ENCODE peak calls at places on chromosomes 13 and 19, in five cellular contexts. M is pancreas, Y is breast epithelium, H is heart right ventricle, X is A549. F is an unnamed sample. For H3K4me1, the result is how much of the 10 kb centered on the place peaks cover.

GRCh38 chr13:112696869-112697465 is 7.1 kb downstream of the ATP11A start:
- DNase-seq in Y (no peak), H (no peak), M (no peak), X (no peak), F (no peak)

GRCh38 chr19:46587861-46588260 is 13.3 kb upstream of the CALM3 start:
- DNase-seq in Y (no peak), X (no peak), H (no peak), M (no peak), F (no peak)

GRCh38 chr13:94710881-94711560 is 1.3 kb downstream of the SOX21 start:
- DNase-seq in H (no peak), X (peak), Y (no peak), M (peak), F (no peak)

GRCh38 chr19:42092350-42092749 is 16.4 kb downstream of the ZNF574 start:
- DNase-seq in M (no peak), X (peak), Y (no peak), H (no peak), F (no peak)

GRCh38 chr13:43964698-43965097 is 85.0 kb downstream of the LACC1 start:
- DNase-seq in Y (no peak), X (no peak), M (no peak), H (no peak), F (no peak)

GRCh38 chr13:95800455-95800854 is 123.5 kb downstream of the DNAJC3 start:
- DNase-seq in H (no peak), X (no peak), M (no peak), Y (no peak), F (no peak)

GRCh38 chr19:46147791-46148288 is at the start of gene IGFL2:
- DNase-seq in Y (no peak), H (no peak), X (no peak), M (no peak), F (no peak)

GRCh38 chr19:3073159-3073563 is 10.9 kb upstream of the TLE5 start:
- DNase-seq in Y (no peak), X (no peak), H (no peak), M (no peak), F (no peak)

GRCh38 chr13:43389573-43389972 is 366.2 kb downstream of the DNAJC15 start:
- DNase-seq in H (no peak), M (no peak), Y (no peak), X (no peak), F (no peak)

GRCh38 chr13:93147946-93148345 is 78.7 kb upstream of the GPC6 start:
- DNase-seq in X (no peak), M (no peak), H (no peak), Y (no peak), F (no peak)

GRCh38 chr13:64551755-64552154 is 2678.4 kb downstream of the PCDH9 start:
- DNase-seq in M (no peak), X (no peak), Y (no peak), H (no peak), F (no peak)

GRCh38 chr13:41295973-41296372 is 15.1 kb upstream of the NAA16 start:
- DNase-seq in M (no peak), Y (no peak), X (no peak), H (no peak), F (no peak)

GRCh38 chr19:1769645-1769985 is 16.3 kb downstream of the ONECUT3 start:
- DNase-seq in M (peak), Y (no peak), X (no peak), H (no peak), F (no peak)
- H3K4me3 ChIP-seq in M (no peak), Y (no peak), X (no peak), H (no peak), F (no peak)

DNA sequence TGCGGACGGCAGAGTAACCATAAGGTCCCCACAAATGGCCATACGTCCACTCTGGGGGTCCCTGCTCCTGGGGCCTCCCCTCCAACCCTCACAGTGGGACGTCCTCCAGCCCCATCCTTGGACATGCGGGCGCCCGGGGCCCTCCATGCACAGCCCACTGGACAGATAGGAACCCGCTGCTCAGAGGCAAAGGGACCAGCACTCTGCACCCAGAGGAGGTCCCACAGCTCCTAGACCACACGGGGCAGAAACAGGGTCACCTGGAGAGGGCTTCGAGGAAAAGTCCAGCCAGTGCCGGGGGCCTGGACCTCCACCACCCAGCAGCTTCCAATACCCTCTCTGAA is 11.1 kb downstream of the REXO1 start:
- DNase-seq in X (no peak), Y (no peak), H (no peak), M (no peak), F (no peak)
- H3K4me1 ChIP-seq in X (under half), Y (under half), H (under half), M (under half), F (under half)

DNA sequence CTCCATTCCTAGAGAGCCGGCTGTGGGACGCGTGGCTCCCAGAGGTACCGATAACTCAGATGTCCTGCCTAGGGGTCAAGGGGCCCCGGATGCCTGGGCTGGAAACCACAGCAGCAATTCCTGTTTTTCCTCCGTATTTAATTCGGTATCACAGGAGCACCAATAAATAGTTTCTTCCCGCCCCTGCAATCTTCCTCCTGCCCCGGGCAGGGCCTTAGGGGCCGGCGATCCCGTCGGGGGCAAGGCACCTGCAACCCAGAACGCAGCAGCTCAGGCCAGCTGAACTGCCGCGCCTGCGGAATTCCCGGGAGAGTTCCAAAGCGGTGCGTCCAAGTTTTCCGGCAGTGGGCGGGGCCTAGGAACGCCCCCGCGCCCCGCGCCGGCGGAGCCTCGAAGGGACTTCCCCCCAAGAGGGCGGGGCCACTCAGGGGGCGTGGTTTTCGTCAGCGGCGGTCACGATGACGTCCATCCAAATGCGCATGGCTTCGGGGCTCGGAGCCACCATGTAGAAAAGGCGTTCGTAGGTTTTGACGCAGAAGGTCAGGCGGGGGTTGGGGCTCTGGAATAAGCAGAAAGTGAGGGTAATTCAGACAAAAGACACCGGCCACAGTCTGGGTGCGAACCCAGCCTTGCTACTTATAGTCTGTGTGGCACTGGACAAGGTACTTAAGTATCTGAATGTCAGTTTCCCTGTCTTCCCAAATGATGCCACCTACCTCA is 9.7 kb upstream of the LYPD3 start:
- DNase-seq in M (peak), H (peak), X (peak), Y (peak), F (peak)
- H3K4me3 ChIP-seq in M (peak), H (peak), X (peak), Y (peak), F (peak)

GRCh38 chr19:7914598-7915045 is at the start of gene TGFBR3L:
- DNase-seq in X (no peak), H (no peak), Y (no peak), M (peak), F (no peak)
- H3K4me1 ChIP-seq in X (under half), H (under half), Y (under half), M (under half), F (under half)

DNA sequence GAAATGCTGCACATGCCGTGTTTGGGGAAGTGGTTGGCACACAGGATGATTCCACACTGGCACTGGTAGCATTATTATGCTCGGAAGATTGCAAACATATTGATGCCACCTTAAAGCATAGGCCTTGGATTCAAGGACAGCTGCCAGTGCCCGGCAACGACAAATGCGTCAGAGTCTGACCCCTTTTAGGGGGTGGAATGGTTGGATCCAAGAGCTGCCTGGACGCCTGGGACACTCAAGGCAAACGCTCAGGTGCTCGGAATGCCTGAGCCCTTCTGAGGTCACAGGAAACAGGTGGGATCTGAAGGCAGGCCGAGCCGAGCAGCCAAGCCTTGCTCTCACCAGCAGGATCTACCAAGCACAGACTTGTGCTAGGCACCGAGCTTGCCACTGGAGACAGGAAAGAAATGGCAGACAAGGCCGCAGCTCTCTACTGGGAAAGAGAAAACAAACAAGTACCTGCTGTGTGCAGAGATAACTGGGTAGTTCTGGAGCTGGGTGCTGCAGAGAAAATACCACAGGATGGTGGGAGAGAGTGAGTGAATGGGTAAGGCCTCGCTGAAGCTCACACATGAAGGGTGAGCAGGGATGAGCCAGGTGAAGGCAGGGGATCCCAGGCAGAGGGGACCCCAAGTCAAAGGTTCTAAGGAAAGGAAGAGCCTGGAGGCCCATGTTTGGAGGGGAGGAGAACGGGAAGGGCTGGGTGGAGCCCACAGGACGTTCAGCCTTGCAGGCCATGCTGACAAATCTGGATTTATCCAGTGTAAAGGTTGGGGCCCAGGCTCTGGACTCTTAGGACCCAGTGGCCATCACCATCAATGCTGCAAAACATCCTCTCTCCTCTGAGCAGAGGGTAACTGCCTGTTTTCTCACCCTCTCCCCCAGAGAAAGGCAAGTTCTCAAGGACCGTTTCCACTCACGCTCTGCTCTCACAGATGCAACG is 9.2 kb downstream of the RANBP3 start:
- DNase-seq in X (no peak), H (no peak), Y (no peak), M (peak), F (no peak)
- H3K4me3 ChIP-seq in X (no peak), H (no peak), Y (no peak), M (peak), F (no peak)